ENCODE peak calls at places on chromosome 13, in ten cellular contexts. One of them, this sample, is unnamed.

GRCh38 chr13:97122381-97122996 is 99.6 kb upstream of the MBNL2 start:
- DNase-seq in HepG2: no peak
- DNase-seq in GM12878: no peak
- DNase-seq in SK-N-SH: no peak
- DNase-seq in endothelial cell of umbilical vein: peak
- DNase-seq in A549: no peak
- DNase-seq in NB4: no peak
- DNase-seq in K562: no peak
- DNase-seq in H1: no peak
- DNase-seq in HCT116: peak
- DNase-seq in this sample: no peak

GRCh38 chr13:44063881-44064280 is 184.2 kb downstream of the LACC1 start:
- DNase-seq in NB4: no peak
- DNase-seq in SK-N-SH: no peak
- DNase-seq in A549: no peak
- DNase-seq in HepG2: no peak
- DNase-seq in H1: no peak
- DNase-seq in HCT116: no peak
- DNase-seq in K562: no peak
- DNase-seq in endothelial cell of umbilical vein: no peak
- DNase-seq in GM12878: no peak
- DNase-seq in this sample: no peak

GRCh38 chr13:70812481-70812880 is 704.2 kb upstream of the KLHL1 start:
- DNase-seq in A549: no peak
- DNase-seq in GM12878: no peak
- DNase-seq in HCT116: no peak
- DNase-seq in SK-N-SH: no peak
- DNase-seq in HepG2: no peak
- DNase-seq in NB4: no peak
- DNase-seq in H1: no peak
- DNase-seq in endothelial cell of umbilical vein: peak
- DNase-seq in K562: no peak
- DNase-seq in this sample: no peak

GRCh38 chr13:38628554-38628953 is 58.3 kb upstream of the FREM2 start:
- DNase-seq in A549: no peak
- DNase-seq in HCT116: no peak
- DNase-seq in H1: no peak
- DNase-seq in endothelial cell of umbilical vein: no peak
- DNase-seq in HepG2: no peak
- DNase-seq in K562: no peak
- DNase-seq in SK-N-SH: no peak
- DNase-seq in NB4: peak
- DNase-seq in GM12878: no peak
- DNase-seq in this sample: no peak

GRCh38 chr13:73874460-73874859 is 259.7 kb downstream of the KLF12 start:
- DNase-seq in SK-N-SH: no peak
- DNase-seq in A549: no peak
- DNase-seq in H1: no peak
- DNase-seq in NB4: no peak
- DNase-seq in K562: no peak
- DNase-seq in HCT116: no peak
- DNase-seq in HepG2: no peak
- DNase-seq in endothelial cell of umbilical vein: no peak
- DNase-seq in GM12878: no peak
- DNase-seq in this sample: no peak

GRCh38 chr13:102729560-102730275 is 34.9 kb upstream of the METTL21C start:
- DNase-seq in endothelial cell of umbilical vein: peak
- DNase-seq in HepG2: no peak
- DNase-seq in GM12878: no peak
- DNase-seq in HCT116: no peak
- DNase-seq in H1: no peak
- DNase-seq in A549: peak
- DNase-seq in SK-N-SH: no peak
- DNase-seq in K562: no peak
- DNase-seq in NB4: no peak
- DNase-seq in this sample: no peak

GRCh38 chr13:67416047-67416925 is 186.2 kb upstream of the PCDH9 start:
- DNase-seq in HCT116: no peak
- DNase-seq in A549: peak
- DNase-seq in NB4: peak
- DNase-seq in K562: peak
- DNase-seq in H1: peak
- DNase-seq in GM12878: no peak
- DNase-seq in SK-N-SH: peak
- DNase-seq in endothelial cell of umbilical vein: no peak
- DNase-seq in HepG2: peak
- DNase-seq in this sample: peak

GRCh38 chr13:86000546-86000945 is 201.3 kb upstream of the SLITRK6 start:
- DNase-seq in A549: no peak
- DNase-seq in HCT116: no peak
- DNase-seq in SK-N-SH: no peak
- DNase-seq in NB4: no peak
- DNase-seq in HepG2: no peak
- DNase-seq in endothelial cell of umbilical vein: no peak
- DNase-seq in H1: no peak
- DNase-seq in K562: no peak
- DNase-seq in GM12878: no peak
- DNase-seq in this sample: no peak

GRCh38 chr13:20740021-20740420 is 33.7 kb downstream of the EEF1AKMT1 start:
- DNase-seq in NB4: no peak
- DNase-seq in endothelial cell of umbilical vein: no peak
- DNase-seq in H1: no peak
- DNase-seq in A549: no peak
- DNase-seq in HepG2: no peak
- DNase-seq in HCT116: no peak
- DNase-seq in GM12878: no peak
- DNase-seq in K562: no peak
- DNase-seq in SK-N-SH: no peak
- DNase-seq in this sample: no peak

GRCh38 chr13:100454876-100455275 is 133.7 kb downstream of the GGACT start:
- DNase-seq in NB4: peak
- DNase-seq in A549: no peak
- DNase-seq in SK-N-SH: no peak
- DNase-seq in K562: no peak
- DNase-seq in GM12878: no peak
- DNase-seq in HepG2: no peak
- DNase-seq in endothelial cell of umbilical vein: peak
- DNase-seq in HCT116: peak
- DNase-seq in H1: no peak
- DNase-seq in this sample: no peak

GRCh38 chr13:40980466-40980865 is 38.6 kb downstream of the ELF1 start:
- DNase-seq in NB4: no peak
- DNase-seq in SK-N-SH: no peak
- DNase-seq in HCT116: no peak
- DNase-seq in endothelial cell of umbilical vein: peak
- DNase-seq in H1: no peak
- DNase-seq in K562: no peak
- DNase-seq in HepG2: no peak
- DNase-seq in A549: no peak
- DNase-seq in GM12878: no peak
- DNase-seq in this sample: no peak

GRCh38 chr13:52784591-52785340 is 45.1 kb upstream of the CNMD start:
- DNase-seq in A549: no peak
- DNase-seq in HCT116: no peak
- DNase-seq in K562: no peak
- DNase-seq in HepG2: no peak
- DNase-seq in GM12878: no peak
- DNase-seq in H1: no peak
- DNase-seq in NB4: no peak
- DNase-seq in SK-N-SH: no peak
- DNase-seq in endothelial cell of umbilical vein: no peak
- DNase-seq in this sample: no peak

GRCh38 chr13:52788011-52788410 is 48.4 kb upstream of the CNMD start:
- DNase-seq in SK-N-SH: no peak
- DNase-seq in A549: no peak
- DNase-seq in endothelial cell of umbilical vein: no peak
- DNase-seq in H1: no peak
- DNase-seq in K562: no peak
- DNase-seq in HepG2: no peak
- DNase-seq in HCT116: no peak
- DNase-seq in GM12878: no peak
- DNase-seq in NB4: no peak
- DNase-seq in this sample: no peak

GRCh38 chr13:52787212-52787611 is 47.6 kb upstream of the CNMD start:
- DNase-seq in SK-N-SH: no peak
- DNase-seq in H1: no peak
- DNase-seq in HepG2: no peak
- DNase-seq in NB4: no peak
- DNase-seq in endothelial cell of umbilical vein: no peak
- DNase-seq in A549: no peak
- DNase-seq in GM12878: no peak
- DNase-seq in K562: no peak
- DNase-seq in HCT116: no peak
- DNase-seq in this sample: no peak

GRCh38 chr13:52785721-52786120 is 46.1 kb upstream of the CNMD start:
- DNase-seq in A549: no peak
- DNase-seq in GM12878: no peak
- DNase-seq in K562: no peak
- DNase-seq in HepG2: no peak
- DNase-seq in SK-N-SH: no peak
- DNase-seq in H1: no peak
- DNase-seq in NB4: no peak
- DNase-seq in HCT116: peak
- DNase-seq in endothelial cell of umbilical vein: no peak
- DNase-seq in this sample: no peak

DNA sequence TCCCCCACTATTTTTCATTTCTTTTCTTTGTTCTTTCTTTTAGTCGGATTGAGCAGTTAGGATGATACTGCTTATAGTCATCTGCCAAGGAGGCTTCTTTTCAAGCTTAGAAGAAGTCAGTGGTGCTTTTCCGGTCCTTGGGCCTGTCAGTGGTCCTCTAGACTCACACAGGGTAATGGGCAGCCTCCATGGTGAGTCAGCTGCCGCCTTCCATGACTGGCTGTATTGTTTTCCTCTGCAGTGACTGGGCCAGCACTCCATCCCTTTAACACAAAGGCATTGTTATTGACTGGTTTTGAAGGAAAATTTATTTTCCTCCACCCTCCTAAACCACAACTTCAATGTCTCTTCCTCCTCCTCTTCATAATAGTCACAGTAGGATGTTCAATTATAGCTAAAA is 47.1 kb upstream of the CNMD start:
- DNase-seq in endothelial cell of umbilical vein: no peak
- DNase-seq in K562: no peak
- DNase-seq in SK-N-SH: no peak
- DNase-seq in A549: no peak
- DNase-seq in HCT116: peak
- DNase-seq in GM12878: no peak
- DNase-seq in HepG2: no peak
- DNase-seq in H1: no peak
- DNase-seq in NB4: no peak
- DNase-seq in this sample: no peak
- TF ChIP-seq MAX in endothelial cell of umbilical vein: no peak
- TF ChIP-seq MAX in K562: no peak
- TF ChIP-seq MAX in SK-N-SH: no peak
- TF ChIP-seq MAX in A549: no peak
- TF ChIP-seq MAX in HCT116: no peak
- TF ChIP-seq MAX in GM12878: no peak
- TF ChIP-seq MAX in HepG2: no peak
- TF ChIP-seq MAX in H1: no peak
- TF ChIP-seq MAX in NB4: no peak
- TF ChIP-seq MAX in this sample: no peak

GRCh38 chr13:112064222-112064621 is 2.7 kb upstream of the SOX1 start:
- DNase-seq in GM12878: no peak
- DNase-seq in HCT116: no peak
- DNase-seq in endothelial cell of umbilical vein: no peak
- DNase-seq in H1: no peak
- DNase-seq in NB4: no peak
- DNase-seq in K562: no peak
- DNase-seq in A549: no peak
- DNase-seq in HepG2: no peak
- DNase-seq in SK-N-SH: no peak
- DNase-seq in this sample: no peak
- TF ChIP-seq MAX in GM12878: no peak
- TF ChIP-seq MAX in HCT116: no peak
- TF ChIP-seq MAX in endothelial cell of umbilical vein: no peak
- TF ChIP-seq MAX in H1: no peak
- TF ChIP-seq MAX in NB4: no peak
- TF ChIP-seq MAX in K562: no peak
- TF ChIP-seq MAX in A549: no peak
- TF ChIP-seq MAX in HepG2: no peak
- TF ChIP-seq MAX in SK-N-SH: no peak
- TF ChIP-seq MAX in this sample: no peak

GRCh38 chr13:76882431-76882830 is 3.8 kb downstream of the KCTD12 start:
- DNase-seq in K562: no peak
- DNase-seq in NB4: peak
- DNase-seq in GM12878: no peak
- DNase-seq in HepG2: no peak
- DNase-seq in SK-N-SH: no peak
- DNase-seq in A549: no peak
- DNase-seq in endothelial cell of umbilical vein: peak
- DNase-seq in H1: no peak
- DNase-seq in HCT116: no peak
- DNase-seq in this sample: no peak

GRCh38 chr13:76879876-76880270 is 6.3 kb downstream of the KCTD12 start:
- DNase-seq in HCT116: no peak
- DNase-seq in GM12878: no peak
- DNase-seq in A549: no peak
- DNase-seq in SK-N-SH: no peak
- DNase-seq in endothelial cell of umbilical vein: peak
- DNase-seq in NB4: no peak
- DNase-seq in H1: no peak
- DNase-seq in HepG2: no peak
- DNase-seq in K562: no peak
- DNase-seq in this sample: no peak

GRCh38 chr13:76878043-76878442 is 8.2 kb downstream of the KCTD12 start:
- DNase-seq in endothelial cell of umbilical vein: peak
- DNase-seq in H1: no peak
- DNase-seq in K562: no peak
- DNase-seq in SK-N-SH: no peak
- DNase-seq in HepG2: no peak
- DNase-seq in HCT116: no peak
- DNase-seq in A549: no peak
- DNase-seq in NB4: no peak
- DNase-seq in GM12878: no peak
- DNase-seq in this sample: no peak

GRCh38 chr13:76875256-76875655 is 10.9 kb downstream of the KCTD12 start:
- DNase-seq in SK-N-SH: no peak
- DNase-seq in H1: no peak
- DNase-seq in A549: no peak
- DNase-seq in K562: no peak
- DNase-seq in NB4: no peak
- DNase-seq in HepG2: no peak
- DNase-seq in GM12878: no peak
- DNase-seq in endothelial cell of umbilical vein: no peak
- DNase-seq in HCT116: no peak
- DNase-seq in this sample: no peak

GRCh38 chr13:76879211-76879875 is 6.9 kb downstream of the KCTD12 start:
- DNase-seq in HCT116: no peak
- DNase-seq in SK-N-SH: peak
- DNase-seq in GM12878: peak
- DNase-seq in A549: no peak
- DNase-seq in K562: no peak
- DNase-seq in H1: no peak
- DNase-seq in HepG2: no peak
- DNase-seq in NB4: peak
- DNase-seq in endothelial cell of umbilical vein: peak
- DNase-seq in this sample: no peak
- TF ChIP-seq MAX in HCT116: no peak
- TF ChIP-seq MAX in SK-N-SH: peak
- TF ChIP-seq MAX in GM12878: no peak
- TF ChIP-seq MAX in A549: no peak
- TF ChIP-seq MAX in K562: no peak
- TF ChIP-seq MAX in H1: no peak
- TF ChIP-seq MAX in HepG2: no peak
- TF ChIP-seq MAX in NB4: no peak
- TF ChIP-seq MAX in endothelial cell of umbilical vein: no peak
- TF ChIP-seq MAX in this sample: no peak

GRCh38 chr13:27171244-27171829 is at the start of gene USP12:
- DNase-seq in SK-N-SH: peak
- DNase-seq in A549: no peak
- DNase-seq in HepG2: no peak
- DNase-seq in NB4: peak
- DNase-seq in HCT116: no peak
- DNase-seq in H1: peak
- DNase-seq in K562: peak
- DNase-seq in endothelial cell of umbilical vein: peak
- DNase-seq in GM12878: no peak
- DNase-seq in this sample: peak
- TF ChIP-seq MAX in SK-N-SH: no peak
- TF ChIP-seq MAX in A549: no peak
- TF ChIP-seq MAX in HepG2: no peak
- TF ChIP-seq MAX in NB4: no peak
- TF ChIP-seq MAX in HCT116: no peak
- TF ChIP-seq MAX in H1: no peak
- TF ChIP-seq MAX in K562: no peak
- TF ChIP-seq MAX in endothelial cell of umbilical vein: no peak
- TF ChIP-seq MAX in GM12878: no peak
- TF ChIP-seq MAX in this sample: no peak